ENCODE peak calls at places on chromosomes 16 and 17, in eight cellular contexts. Q is NCI-H748 treated with DMSO at 0.1 percent for 48 hours; J is AG04450; S is activated CD8-positive, alpha-beta memory T cell treated with anti-CD3 and anti-CD28 coated beads for 1 hour; Y is NCI-H460; W is left kidney; B is PC-3; G is ureter. X is an unnamed sample.

GRCh38 chr16:52469775-52470174 is 77.2 kb downstream of the TOX3 start:
- DNase-seq in B (peak; percentile 11), J (no peak), Y (no peak), W (no peak), G (no peak), Q (peak; percentile 29), S (no peak), X (no peak)

GRCh38 chr17:17358866-17359265 is 55.7 kb downstream of the NT5M start:
- DNase-seq in S (no peak), J (no peak), W (no peak), B (no peak), Y (no peak), Q (no peak), G (no peak), X (no peak)

GRCh38 chr17:30379303-30380105 is 777 bp downstream of the CPD start:
- DNase-seq in Y (no peak), G (no peak), Q (no peak), J (no peak), S (no peak), W (peak; percentile 34), B (no peak), X (no peak)

GRCh38 chr17:67434061-67434525 is 57.0 kb downstream of the PITPNC1 start:
- DNase-seq in J (no peak), Y (no peak), Q (no peak), S (peak; percentile 40), B (no peak), G (no peak), W (no peak), X (no peak)

GRCh38 chr16:58409316-58409973 is 17.2 kb downstream of the GINS3 start:
- DNase-seq in Q (no peak), G (no peak), W (peak; percentile 70), Y (peak; percentile 19), B (peak; percentile 82), S (no peak), J (no peak), X (no peak)

GRCh38 chr16:89565506-89566372 is 5.3 kb downstream of the RPL13 start:
- DNase-seq in Q (no peak), Y (no peak), J (no peak), S (no peak), W (peak; percentile 74), B (peak; percentile 51), G (peak; percentile 67), X (no peak)

GRCh38 chr17:71484546-71484945 is 636.3 kb upstream of the SOX9 start:
- DNase-seq in J (no peak), Q (no peak), S (no peak), Y (no peak), G (no peak), B (no peak), W (no peak), X (no peak)

GRCh38 chr16:27373312-27373711 is 28.7 kb upstream of the IL21R start:
- DNase-seq in J (no peak), B (no peak), W (no peak), G (no peak), Q (no peak), Y (no peak), S (no peak), X (no peak)

GRCh38 chr16:2467301-2468141 is 3.6 kb upstream of the NTN3 start:
- DNase-seq in B (peak; percentile 59), Q (peak; percentile 39), Y (peak; percentile 49), W (peak; percentile 94), S (no peak), G (no peak), J (no peak), X (no peak)

GRCh38 chr17:8125196-8125946 is 1.5 kb upstream of the HES7 start:
- DNase-seq in B (peak; percentile 76), Y (peak; percentile 82), W (peak; percentile 89), Q (peak; percentile 95), S (peak; percentile 67), G (peak; percentile 92), J (no peak), X (peak; percentile 97)

GRCh38 chr17:43891851-43892671 is 15.3 kb downstream of the MPP2 start:
- DNase-seq in Q (no peak), J (no peak), G (no peak), S (no peak), B (no peak), W (peak; percentile 33), Y (no peak), X (no peak)

GRCh38 chr16:11901091-11901490 is 14.7 kb downstream of the GSPT1 start:
- DNase-seq in Y (no peak), G (no peak), S (no peak), W (no peak), Q (no peak), B (no peak), J (no peak), X (no peak)

GRCh38 chr17:21194688-21195087 is 19.3 kb downstream of the TMEM11 start:
- DNase-seq in Y (no peak), Q (no peak), G (no peak), S (no peak), J (peak; percentile 23), B (no peak), W (no peak), X (no peak)

GRCh38 chr16:52861614-52862022 is 191.1 kb downstream of the CHD9NB start:
- DNase-seq in J (no peak), W (peak; percentile 73), B (peak; percentile 6), G (no peak), S (no peak), Q (peak; percentile 67), Y (no peak), X (no peak)